ENCODE peak calls at places on chromosomes 1 and 21, in four cellular contexts. W is AG04450, U is upper lobe of right lung, Q is heart left ventricle. V is an unnamed sample. For H3K9me3, the result is how much of the 10 kb centered on the place peaks cover.

GRCh38 chr1:18876210-18876609 is 16.8 kb upstream of the TAS1R2 start:
- DNase-seq in W (no peak), U (no peak), Q (no peak), V (no peak)

GRCh38 chr21:44425307-44425894 is 29.9 kb upstream of the LRRC3 start:
- DNase-seq in W (no peak), U (peak), Q (no peak), V (no peak)

GRCh38 chr1:172699111-172699510 is 40.2 kb downstream of the FASLG start:
- DNase-seq in W (no peak), U (no peak), Q (no peak), V (peak)

GRCh38 chr1:236141447-236142357 is 637 bp upstream of the GPR137B start:
- DNase-seq in W (no peak), U (no peak), Q (peak), V (peak)

GRCh38 chr1:179002552-179003345 is 22.9 kb upstream of the FAM20B start:
- DNase-seq in W (peak), U (peak), Q (peak), V (peak)

GRCh38 chr1:72915581-72915980 is 633.2 kb upstream of the NEGR1 start:
- DNase-seq in W (no peak), U (no peak), Q (no peak), V (no peak)

GRCh38 chr1:202029171-202029665 is 18.8 kb downstream of the ELF3 start:
- DNase-seq in W (peak), U (no peak), Q (no peak), V (peak)

GRCh38 chr1:11550664-11551283 is 71.8 kb downstream of the DISP3 start:
- DNase-seq in W (peak), U (no peak), Q (peak), V (peak)

GRCh38 chr1:207084241-207084640 is 4.4 kb upstream of the C4BPB start:
- DNase-seq in W (no peak), U (no peak), Q (no peak), V (peak)

GRCh38 chr1:101178341-101178687 is 58.5 kb upstream of the S1PR1 start:
- DNase-seq in W (no peak), U (no peak), Q (no peak), V (no peak)

GRCh38 chr1:40745180-40745579 is 38.4 kb upstream of the KCNQ4 start:
- DNase-seq in W (peak), U (no peak), Q (no peak), V (peak)

GRCh38 chr1:87180682-87181081 is 148.0 kb upstream of the LMO4 start:
- DNase-seq in W (no peak), U (no peak), Q (peak), V (peak)

GRCh38 chr1:34899906-34900305 is 29.5 kb downstream of the DLGAP3 start:
- DNase-seq in W (no peak), U (no peak), Q (no peak), V (no peak)

GRCh38 chr1:234484991-234485739 is 6.2 kb upstream of the TARBP1 start:
- DNase-seq in W (no peak), U (no peak), Q (no peak), V (no peak)

GRCh38 chr1:61160526-61160925 is 78.2 kb downstream of the NFIA start:
- DNase-seq in W (no peak), U (no peak), Q (no peak), V (no peak)

GRCh38 chr1:227072991-227073390 is 132.9 kb downstream of the COQ8A start:
- DNase-seq in W (no peak), U (no peak), Q (no peak), V (peak)

GRCh38 chr1:15703562-15703961 is 19.4 kb downstream of the PLEKHM2 start:
- DNase-seq in W (peak), U (peak), Q (peak), V (peak)

GRCh38 chr1:33348676-33349080 is 27.8 kb upstream of the A3GALT2 start:
- DNase-seq in W (no peak), U (no peak), Q (no peak), V (peak)

GRCh38 chr21:45309069-45309521 is 21.4 kb upstream of the POFUT2 start:
- DNase-seq in W (no peak), U (peak), Q (peak), V (peak)

GRCh38 chr1:45621501-45621836 is 2.4 kb downstream of the CCDC17 start:
- DNase-seq in W (no peak), U (no peak), Q (peak), V (no peak)

GRCh38 chr1:108016451-108016920 is 51.5 kb upstream of the VAV3 start:
- DNase-seq in W (no peak), U (no peak), Q (no peak), V (peak)

GRCh38 chr1:222127526-222128152 is 385.8 kb upstream of the DUSP10 start:
- DNase-seq in W (no peak), U (no peak), Q (no peak), V (no peak)

GRCh38 chr1:236018885-236019453 is 45.9 kb downstream of the NID1 start:
- DNase-seq in W (no peak), U (no peak), Q (peak), V (peak)

GRCh38 chr1:118186026-118186425 is 998 bp upstream of the SPAG17 start:
- DNase-seq in W (no peak), U (no peak), Q (no peak), V (no peak)

GRCh38 chr1:50110084-50110615 is 1.4 kb downstream of the ELAVL4 start:
- DNase-seq in W (no peak), U (no peak), Q (peak), V (no peak)

GRCh38 chr1:11697893-11698210 is 6.3 kb downstream of the DRAXIN start:
- DNase-seq in W (no peak), U (no peak), Q (no peak), V (no peak)

GRCh38 chr1:231387770-231388669 is 34.1 kb downstream of the EGLN1 start:
- DNase-seq in W (no peak), U (no peak), Q (no peak), V (no peak)

GRCh38 chr1:116254776-116255175 is 118.3 kb upstream of the ATP1A1 start:
- DNase-seq in W (no peak), U (no peak), Q (no peak), V (no peak)

GRCh38 chr1:100038401-100039306 is 68.9 kb downstream of the SLC35A3 start:
- DNase-seq in W (peak), U (peak), Q (peak), V (peak)

GRCh38 chr1:210373628-210373877 is 44.9 kb downstream of the HHAT start:
- DNase-seq in W (no peak), U (no peak), Q (no peak), V (no peak)

GRCh38 chr21:42021751-42022430 is 11.7 kb upstream of the ZBTB21 start:
- DNase-seq in W (no peak), U (no peak), Q (no peak), V (no peak)

GRCh38 chr1:7856345-7856744 is 3.5 kb upstream of the UTS2 start:
- DNase-seq in W (no peak), U (no peak), Q (no peak), V (no peak)

GRCh38 chr1:165928075-165928731 is 100.8 kb downstream of the UCK2 start:
- DNase-seq in W (peak), U (no peak), Q (no peak), V (peak)

GRCh38 chr1:22874785-22875184 is 97.9 kb downstream of the LACTBL1 start:
- DNase-seq in W (no peak), U (no peak), Q (no peak), V (no peak)

GRCh38 chr1:185514296-185514695 is 197.3 kb upstream of the IVNS1ABP start:
- DNase-seq in W (no peak), U (no peak), Q (no peak), V (no peak)

GRCh38 chr1:185512442-185512841 is 195.4 kb upstream of the IVNS1ABP start:
- DNase-seq in W (no peak), U (no peak), Q (no peak), V (no peak)

GRCh38 chr1:185520188-185520935 is 203.3 kb upstream of the IVNS1ABP start:
- DNase-seq in W (no peak), U (no peak), Q (no peak), V (no peak)

DNA sequence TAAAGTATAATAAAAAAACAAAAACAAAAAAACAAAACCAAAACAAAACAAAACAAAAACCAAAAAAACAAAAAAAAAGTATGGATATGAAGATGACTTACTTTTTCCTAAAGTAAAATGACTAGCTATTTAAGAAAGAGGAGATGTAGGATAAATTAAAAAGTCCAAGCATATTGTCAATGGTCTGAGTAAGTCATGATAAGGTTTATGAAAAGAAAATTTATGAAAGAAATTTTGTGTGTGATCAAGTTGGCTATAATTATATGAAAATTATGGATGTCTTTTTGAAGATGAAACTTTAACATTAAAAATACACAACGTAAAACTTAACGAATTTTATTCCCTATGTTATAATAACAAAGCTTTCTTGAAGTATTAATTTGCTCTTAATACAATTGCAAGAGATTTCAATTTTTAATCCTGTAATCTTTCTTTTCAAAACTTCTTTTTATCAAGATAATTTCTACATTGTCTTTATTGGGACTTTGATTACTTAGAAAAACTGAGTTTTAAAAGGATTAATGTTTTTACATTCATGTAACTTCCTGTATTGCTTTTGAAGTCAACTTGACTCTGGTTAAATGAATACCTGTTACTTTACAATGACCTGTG is 200.9 kb upstream of the IVNS1ABP start:
- DNase-seq in W (no peak), U (no peak), Q (no peak), V (no peak)
- H3K9me3 ChIP-seq in W (under half), U (under half), Q (under half), V (under half)

GRCh38 chr1:3014443-3015268 is 6.6 kb upstream of the ACTRT2 start:
- DNase-seq in W (no peak), U (peak), Q (no peak), V (no peak)
- H3K9me3 ChIP-seq in W (half or more), U (under half), Q (under half), V (under half)

GRCh38 chr1:52179073-52179472 is 37.2 kb downstream of the ZFYVE9 start:
- DNase-seq in W (no peak), U (no peak), Q (no peak), V (no peak)
- H3K9me3 ChIP-seq in W (under half), U (under half), Q (under half), V (under half)

DNA sequence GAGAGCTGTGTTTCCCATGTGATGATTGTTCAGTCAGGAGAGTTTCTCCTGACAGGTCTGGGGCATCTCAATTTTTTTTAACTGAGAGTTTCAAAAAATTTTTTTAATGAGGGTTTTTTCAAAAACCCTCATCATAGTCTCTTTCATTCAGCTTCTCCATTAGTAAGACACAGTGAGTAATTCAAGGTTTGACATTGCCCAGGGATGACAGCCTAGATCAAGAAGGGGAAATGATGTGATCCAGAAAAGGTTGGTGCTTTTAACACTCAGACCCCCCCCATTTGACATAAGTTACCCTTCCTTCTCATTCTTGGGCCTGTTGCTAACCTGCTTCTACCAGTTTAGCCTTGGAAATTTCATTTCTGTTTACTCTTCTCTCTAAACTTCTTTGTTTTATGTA is 189.4 kb upstream of the HOOK1 start:
- DNase-seq in W (no peak), U (no peak), Q (no peak), V (no peak)
- H3K9me3 ChIP-seq in W (under half), U (under half), Q (under half), V (under half)

DNA sequence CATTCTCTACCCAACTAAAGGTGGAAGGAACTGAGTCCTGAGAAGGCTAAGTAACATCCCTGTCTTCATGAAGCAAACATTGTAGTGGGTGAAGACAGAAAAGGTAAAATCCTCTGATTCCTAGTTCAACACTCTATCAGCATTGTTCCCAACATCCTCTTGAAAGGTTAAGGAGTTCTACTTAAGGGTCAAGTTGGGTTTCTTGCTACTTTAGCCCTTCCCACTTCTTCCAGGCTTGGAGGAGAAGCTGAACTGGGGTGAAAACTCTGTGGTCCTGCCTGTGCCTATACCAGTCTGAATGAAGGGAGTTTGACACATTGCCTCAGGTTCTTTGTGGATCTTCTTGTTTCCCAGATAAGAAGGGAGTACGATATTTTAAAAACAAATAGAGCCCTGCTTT is 54.1 kb downstream of the ATP2B4 start:
- DNase-seq in W (no peak), U (no peak), Q (no peak), V (no peak)
- H3K9me3 ChIP-seq in W (under half), U (under half), Q (under half), V (under half)

GRCh38 chr1:14017531-14017961 is 317.6 kb downstream of the PRDM2 start:
- DNase-seq in W (no peak), U (no peak), Q (no peak), V (no peak)
- H3K9me3 ChIP-seq in W (under half), U (under half), Q (under half), V (under half)

GRCh38 chr1:214762902-214763301 is 159.9 kb downstream of the CENPF start:
- DNase-seq in W (no peak), U (no peak), Q (no peak), V (no peak)

GRCh38 chr1:214764502-214764901 is 161.5 kb downstream of the CENPF start:
- DNase-seq in W (no peak), U (no peak), Q (peak), V (no peak)

GRCh38 chr1:214761030-214761429 is 158.0 kb downstream of the CENPF start:
- DNase-seq in W (no peak), U (no peak), Q (no peak), V (no peak)
- H3K9me3 ChIP-seq in W (under half), U (under half), Q (half or more), V (half or more)

GRCh38 chr21:14321042-14321441 is 61.9 kb downstream of the HSPA13 start:
- DNase-seq in W (no peak), U (no peak), Q (no peak), V (no peak)
- H3K9me3 ChIP-seq in W (under half), U (under half), Q (under half), V (under half)

GRCh38 chr1:168906367-168906766 is 177.4 kb upstream of the DPT start:
- DNase-seq in W (no peak), U (no peak), Q (no peak), V (no peak)
- H3K9me3 ChIP-seq in W (under half), U (under half), Q (under half), V (under half)